ENCODE peak calls at places on chromosomes 7 and 10, in nine cellular contexts. One of them, this sample, is unnamed.

GRCh38 chr7:127673902-127674301 is 21.9 kb downstream of the SND1 start:
- DNase-seq in anterior cingulate cortex: no peak
- DNase-seq in activated CD4-positive, alpha-beta T cell treated with anti-CD3 and anti-CD28 coated beads, Interleukin-2, amount 50 U/mL, for 4 hours: no peak
- DNase-seq in EL: peak; percentile 25
- DNase-seq in Ammon's horn: no peak
- DNase-seq in NCI-H1436: no peak
- DNase-seq in GM23248: peak; percentile 16
- DNase-seq in neural crest cell: no peak
- DNase-seq in mucosa of gallbladder: no peak
- DNase-seq in this sample: no peak

GRCh38 chr10:47351899-47352815 is 4.0 kb downstream of the RBP3 start:
- DNase-seq in anterior cingulate cortex: no peak
- DNase-seq in activated CD4-positive, alpha-beta T cell treated with anti-CD3 and anti-CD28 coated beads, Interleukin-2, amount 50 U/mL, for 4 hours: no peak
- DNase-seq in EL: no peak
- DNase-seq in Ammon's horn: no peak
- DNase-seq in NCI-H1436: no peak
- DNase-seq in GM23248: no peak
- DNase-seq in neural crest cell: no peak
- DNase-seq in mucosa of gallbladder: no peak
- DNase-seq in this sample: no peak

GRCh38 chr7:44988718-44989117 is 9.9 kb upstream of the MYO1G start:
- DNase-seq in anterior cingulate cortex: no peak
- DNase-seq in activated CD4-positive, alpha-beta T cell treated with anti-CD3 and anti-CD28 coated beads, Interleukin-2, amount 50 U/mL, for 4 hours: no peak
- DNase-seq in EL: no peak
- DNase-seq in Ammon's horn: no peak
- DNase-seq in NCI-H1436: no peak
- DNase-seq in GM23248: peak; percentile 46
- DNase-seq in neural crest cell: no peak
- DNase-seq in mucosa of gallbladder: no peak
- DNase-seq in this sample: no peak

GRCh38 chr10:125149278-125150047 is 10.9 kb downstream of the CTBP2 start:
- DNase-seq in anterior cingulate cortex: no peak
- DNase-seq in activated CD4-positive, alpha-beta T cell treated with anti-CD3 and anti-CD28 coated beads, Interleukin-2, amount 50 U/mL, for 4 hours: no peak
- DNase-seq in EL: peak; percentile 82
- DNase-seq in Ammon's horn: no peak
- DNase-seq in NCI-H1436: peak; percentile 30
- DNase-seq in GM23248: peak; percentile 90
- DNase-seq in neural crest cell: no peak
- DNase-seq in mucosa of gallbladder: peak; percentile 80
- DNase-seq in this sample: no peak

GRCh38 chr7:79624336-79624735 is 170.9 kb upstream of the MAGI2 start:
- DNase-seq in anterior cingulate cortex: no peak
- DNase-seq in activated CD4-positive, alpha-beta T cell treated with anti-CD3 and anti-CD28 coated beads, Interleukin-2, amount 50 U/mL, for 4 hours: no peak
- DNase-seq in EL: no peak
- DNase-seq in Ammon's horn: no peak
- DNase-seq in NCI-H1436: no peak
- DNase-seq in GM23248: no peak
- DNase-seq in neural crest cell: no peak
- DNase-seq in mucosa of gallbladder: no peak
- DNase-seq in this sample: no peak

GRCh38 chr10:50293508-50294320 is 42.4 kb upstream of the ASAH2 start:
- DNase-seq in anterior cingulate cortex: no peak
- DNase-seq in activated CD4-positive, alpha-beta T cell treated with anti-CD3 and anti-CD28 coated beads, Interleukin-2, amount 50 U/mL, for 4 hours: no peak
- DNase-seq in EL: no peak
- DNase-seq in Ammon's horn: no peak
- DNase-seq in NCI-H1436: no peak
- DNase-seq in GM23248: no peak
- DNase-seq in neural crest cell: no peak
- DNase-seq in mucosa of gallbladder: no peak
- DNase-seq in this sample: no peak

GRCh38 chr7:6392712-6393666 is 54.8 kb downstream of the DAGLB start:
- DNase-seq in anterior cingulate cortex: no peak
- DNase-seq in activated CD4-positive, alpha-beta T cell treated with anti-CD3 and anti-CD28 coated beads, Interleukin-2, amount 50 U/mL, for 4 hours: no peak
- DNase-seq in EL: peak; percentile 87
- DNase-seq in Ammon's horn: peak; percentile 59
- DNase-seq in NCI-H1436: no peak
- DNase-seq in GM23248: peak; percentile 90
- DNase-seq in neural crest cell: no peak
- DNase-seq in mucosa of gallbladder: peak; percentile 92
- DNase-seq in this sample: no peak

GRCh38 chr7:22220947-22221346 is 136.0 kb downstream of the RAPGEF5 start:
- DNase-seq in anterior cingulate cortex: no peak
- DNase-seq in activated CD4-positive, alpha-beta T cell treated with anti-CD3 and anti-CD28 coated beads, Interleukin-2, amount 50 U/mL, for 4 hours: no peak
- DNase-seq in EL: no peak
- DNase-seq in Ammon's horn: no peak
- DNase-seq in NCI-H1436: no peak
- DNase-seq in GM23248: no peak
- DNase-seq in neural crest cell: no peak
- DNase-seq in mucosa of gallbladder: no peak
- DNase-seq in this sample: no peak

GRCh38 chr7:8211725-8212096 is 50.3 kb downstream of the ICA1 start:
- DNase-seq in anterior cingulate cortex: no peak
- DNase-seq in activated CD4-positive, alpha-beta T cell treated with anti-CD3 and anti-CD28 coated beads, Interleukin-2, amount 50 U/mL, for 4 hours: no peak
- DNase-seq in EL: no peak
- DNase-seq in Ammon's horn: no peak
- DNase-seq in NCI-H1436: no peak
- DNase-seq in GM23248: no peak
- DNase-seq in neural crest cell: no peak
- DNase-seq in mucosa of gallbladder: no peak
- DNase-seq in this sample: no peak

GRCh38 chr7:143882020-143882610 is 19.9 kb downstream of the TCAF1 start:
- DNase-seq in anterior cingulate cortex: peak; percentile 75
- DNase-seq in activated CD4-positive, alpha-beta T cell treated with anti-CD3 and anti-CD28 coated beads, Interleukin-2, amount 50 U/mL, for 4 hours: no peak
- DNase-seq in EL: peak; percentile 10
- DNase-seq in Ammon's horn: peak; percentile 91
- DNase-seq in NCI-H1436: peak; percentile 54
- DNase-seq in GM23248: peak; percentile 53
- DNase-seq in neural crest cell: peak; percentile 70
- DNase-seq in mucosa of gallbladder: peak; percentile 58
- DNase-seq in this sample: peak; percentile 67

GRCh38 chr7:111736475-111736874 is 174.2 kb upstream of the IMMP2L start:
- DNase-seq in anterior cingulate cortex: no peak
- DNase-seq in activated CD4-positive, alpha-beta T cell treated with anti-CD3 and anti-CD28 coated beads, Interleukin-2, amount 50 U/mL, for 4 hours: no peak
- DNase-seq in EL: peak; percentile 27
- DNase-seq in Ammon's horn: no peak
- DNase-seq in NCI-H1436: no peak
- DNase-seq in GM23248: peak; percentile 42
- DNase-seq in neural crest cell: no peak
- DNase-seq in mucosa of gallbladder: no peak
- DNase-seq in this sample: no peak

GRCh38 chr10:98149858-98150257 is 15.4 kb downstream of the R3HCC1L start:
- DNase-seq in anterior cingulate cortex: no peak
- DNase-seq in activated CD4-positive, alpha-beta T cell treated with anti-CD3 and anti-CD28 coated beads, Interleukin-2, amount 50 U/mL, for 4 hours: no peak
- DNase-seq in EL: no peak
- DNase-seq in Ammon's horn: no peak
- DNase-seq in NCI-H1436: no peak
- DNase-seq in GM23248: no peak
- DNase-seq in neural crest cell: no peak
- DNase-seq in mucosa of gallbladder: no peak
- DNase-seq in this sample: no peak

GRCh38 chr7:106599343-106599698 is 61.6 kb downstream of the CCDC71L start:
- DNase-seq in anterior cingulate cortex: no peak
- DNase-seq in activated CD4-positive, alpha-beta T cell treated with anti-CD3 and anti-CD28 coated beads, Interleukin-2, amount 50 U/mL, for 4 hours: no peak
- DNase-seq in EL: no peak
- DNase-seq in Ammon's horn: no peak
- DNase-seq in NCI-H1436: no peak
- DNase-seq in GM23248: no peak
- DNase-seq in neural crest cell: no peak
- DNase-seq in mucosa of gallbladder: no peak
- DNase-seq in this sample: no peak

GRCh38 chr7:101681170-101682007 is 52.3 kb upstream of the MYL10 start:
- DNase-seq in anterior cingulate cortex: peak; percentile 78
- DNase-seq in activated CD4-positive, alpha-beta T cell treated with anti-CD3 and anti-CD28 coated beads, Interleukin-2, amount 50 U/mL, for 4 hours: no peak
- DNase-seq in EL: peak; percentile 92
- DNase-seq in Ammon's horn: peak; percentile 57
- DNase-seq in NCI-H1436: no peak
- DNase-seq in GM23248: peak; percentile 95
- DNase-seq in neural crest cell: no peak
- DNase-seq in mucosa of gallbladder: peak; percentile 73
- DNase-seq in this sample: no peak

GRCh38 chr10:43410345-43410744 is 1.4 kb upstream of the HNRNPF start:
- DNase-seq in anterior cingulate cortex: no peak
- DNase-seq in activated CD4-positive, alpha-beta T cell treated with anti-CD3 and anti-CD28 coated beads, Interleukin-2, amount 50 U/mL, for 4 hours: no peak
- DNase-seq in EL: no peak
- DNase-seq in Ammon's horn: no peak
- DNase-seq in NCI-H1436: no peak
- DNase-seq in GM23248: no peak
- DNase-seq in neural crest cell: no peak
- DNase-seq in mucosa of gallbladder: no peak
- DNase-seq in this sample: no peak

GRCh38 chr10:42958142-42958868 is 118.6 kb upstream of the RET start:
- DNase-seq in anterior cingulate cortex: no peak
- DNase-seq in activated CD4-positive, alpha-beta T cell treated with anti-CD3 and anti-CD28 coated beads, Interleukin-2, amount 50 U/mL, for 4 hours: no peak
- DNase-seq in EL: no peak
- DNase-seq in Ammon's horn: no peak
- DNase-seq in NCI-H1436: no peak
- DNase-seq in GM23248: no peak
- DNase-seq in neural crest cell: no peak
- DNase-seq in mucosa of gallbladder: peak; percentile 6
- DNase-seq in this sample: no peak

GRCh38 chr10:133237241-133238065 is at the start of gene VENTX:
- DNase-seq in anterior cingulate cortex: no peak
- DNase-seq in activated CD4-positive, alpha-beta T cell treated with anti-CD3 and anti-CD28 coated beads, Interleukin-2, amount 50 U/mL, for 4 hours: no peak
- DNase-seq in EL: no peak
- DNase-seq in Ammon's horn: no peak
- DNase-seq in NCI-H1436: no peak
- DNase-seq in GM23248: no peak
- DNase-seq in neural crest cell: no peak
- DNase-seq in mucosa of gallbladder: no peak
- DNase-seq in this sample: no peak

GRCh38 chr10:16497911-16498310 is 23.8 kb downstream of the C1QL3 start:
- DNase-seq in anterior cingulate cortex: no peak
- DNase-seq in activated CD4-positive, alpha-beta T cell treated with anti-CD3 and anti-CD28 coated beads, Interleukin-2, amount 50 U/mL, for 4 hours: no peak
- DNase-seq in EL: peak; percentile 30
- DNase-seq in Ammon's horn: no peak
- DNase-seq in NCI-H1436: no peak
- DNase-seq in GM23248: no peak
- DNase-seq in neural crest cell: no peak
- DNase-seq in mucosa of gallbladder: no peak
- DNase-seq in this sample: no peak

GRCh38 chr7:147605326-147605725 is 985.2 kb upstream of the C7orf33 start:
- DNase-seq in anterior cingulate cortex: no peak
- DNase-seq in activated CD4-positive, alpha-beta T cell treated with anti-CD3 and anti-CD28 coated beads, Interleukin-2, amount 50 U/mL, for 4 hours: no peak
- DNase-seq in EL: no peak
- DNase-seq in Ammon's horn: no peak
- DNase-seq in NCI-H1436: no peak
- DNase-seq in GM23248: no peak
- DNase-seq in neural crest cell: no peak
- DNase-seq in mucosa of gallbladder: no peak
- DNase-seq in this sample: no peak

GRCh38 chr10:124984376-124984775 is 42.5 kb downstream of the ZRANB1 start:
- DNase-seq in anterior cingulate cortex: no peak
- DNase-seq in activated CD4-positive, alpha-beta T cell treated with anti-CD3 and anti-CD28 coated beads, Interleukin-2, amount 50 U/mL, for 4 hours: no peak
- DNase-seq in EL: no peak
- DNase-seq in Ammon's horn: no peak
- DNase-seq in NCI-H1436: no peak
- DNase-seq in GM23248: no peak
- DNase-seq in neural crest cell: no peak
- DNase-seq in mucosa of gallbladder: no peak
- DNase-seq in this sample: no peak

GRCh38 chr10:73953665-73954064 is 42.7 kb downstream of the PLAU start:
- DNase-seq in anterior cingulate cortex: no peak
- DNase-seq in activated CD4-positive, alpha-beta T cell treated with anti-CD3 and anti-CD28 coated beads, Interleukin-2, amount 50 U/mL, for 4 hours: no peak
- DNase-seq in EL: no peak
- DNase-seq in Ammon's horn: no peak
- DNase-seq in NCI-H1436: no peak
- DNase-seq in GM23248: peak; percentile 39
- DNase-seq in neural crest cell: no peak
- DNase-seq in mucosa of gallbladder: no peak
- DNase-seq in this sample: no peak

GRCh38 chr7:103989785-103990775 is 622 bp upstream of the RELN start:
- DNase-seq in anterior cingulate cortex: no peak
- DNase-seq in activated CD4-positive, alpha-beta T cell treated with anti-CD3 and anti-CD28 coated beads, Interleukin-2, amount 50 U/mL, for 4 hours: no peak
- DNase-seq in EL: peak; percentile 41
- DNase-seq in Ammon's horn: no peak
- DNase-seq in NCI-H1436: peak; percentile 11
- DNase-seq in GM23248: peak; percentile 54
- DNase-seq in neural crest cell: peak; percentile 26
- DNase-seq in mucosa of gallbladder: no peak
- DNase-seq in this sample: no peak

GRCh38 chr7:100396421-100396982 is 23.2 kb downstream of the PILRA start:
- DNase-seq in anterior cingulate cortex: no peak
- DNase-seq in activated CD4-positive, alpha-beta T cell treated with anti-CD3 and anti-CD28 coated beads, Interleukin-2, amount 50 U/mL, for 4 hours: peak; percentile 29
- DNase-seq in EL: no peak
- DNase-seq in Ammon's horn: no peak
- DNase-seq in NCI-H1436: no peak
- DNase-seq in GM23248: no peak
- DNase-seq in neural crest cell: no peak
- DNase-seq in mucosa of gallbladder: no peak
- DNase-seq in this sample: no peak

GRCh38 chr10:100075426-100076220 is 6.0 kb downstream of the CPN1 start:
- DNase-seq in anterior cingulate cortex: no peak
- DNase-seq in activated CD4-positive, alpha-beta T cell treated with anti-CD3 and anti-CD28 coated beads, Interleukin-2, amount 50 U/mL, for 4 hours: no peak
- DNase-seq in EL: no peak
- DNase-seq in Ammon's horn: no peak
- DNase-seq in NCI-H1436: no peak
- DNase-seq in GM23248: no peak
- DNase-seq in neural crest cell: no peak
- DNase-seq in mucosa of gallbladder: no peak
- DNase-seq in this sample: no peak

GRCh38 chr7:75762350-75762917 is 9.6 kb downstream of the CCL26 start:
- DNase-seq in anterior cingulate cortex: peak; percentile 30
- DNase-seq in activated CD4-positive, alpha-beta T cell treated with anti-CD3 and anti-CD28 coated beads, Interleukin-2, amount 50 U/mL, for 4 hours: no peak
- DNase-seq in EL: peak; percentile 63
- DNase-seq in Ammon's horn: peak; percentile 79
- DNase-seq in NCI-H1436: peak; percentile 56
- DNase-seq in GM23248: peak; percentile 88
- DNase-seq in neural crest cell: no peak
- DNase-seq in mucosa of gallbladder: no peak
- DNase-seq in this sample: no peak

GRCh38 chr7:38409524-38409923 is 136.1 kb upstream of the TARP start:
- DNase-seq in anterior cingulate cortex: no peak
- DNase-seq in activated CD4-positive, alpha-beta T cell treated with anti-CD3 and anti-CD28 coated beads, Interleukin-2, amount 50 U/mL, for 4 hours: no peak
- DNase-seq in EL: no peak
- DNase-seq in Ammon's horn: peak; percentile 25
- DNase-seq in NCI-H1436: no peak
- DNase-seq in GM23248: no peak
- DNase-seq in neural crest cell: no peak
- DNase-seq in mucosa of gallbladder: no peak
- DNase-seq in this sample: no peak

GRCh38 chr10:23702977-23703414 is 264.1 kb downstream of the OTUD1 start:
- DNase-seq in anterior cingulate cortex: peak; percentile 18
- DNase-seq in activated CD4-positive, alpha-beta T cell treated with anti-CD3 and anti-CD28 coated beads, Interleukin-2, amount 50 U/mL, for 4 hours: peak; percentile 35
- DNase-seq in EL: peak; percentile 65
- DNase-seq in Ammon's horn: peak; percentile 80
- DNase-seq in NCI-H1436: peak; percentile 58
- DNase-seq in GM23248: peak; percentile 74
- DNase-seq in neural crest cell: peak; percentile 61
- DNase-seq in mucosa of gallbladder: peak; percentile 42
- DNase-seq in this sample: no peak